ENCODE peak calls at places on chromosomes 4 and X, in five cellular contexts. I is lower lobe of right lung, Y is stomach, G is astrocyte, O is pancreas. J is an unnamed sample. For H3K9me3, the result is how much of the 10 kb centered on the place peaks cover.

GRCh38 chr4:3300198-3300671 is 7.4 kb downstream of the RGS12 start:
- DNase-seq in I (no peak), Y (no peak), G (no peak), O (no peak), J (no peak)

GRCh38 chr4:37682701-37683401 is 3.3 kb downstream of the RELL1 start:
- DNase-seq in I (no peak), Y (no peak), G (no peak), O (no peak), J (no peak)

GRCh38 chrX:11540532-11541377 is 125.0 kb downstream of the ARHGAP6 start:
- DNase-seq in I (peak), Y (no peak), G (no peak), O (no peak), J (no peak)

GRCh38 chr4:156146581-156146980 is 192.9 kb upstream of the CTSO start:
- DNase-seq in I (no peak), Y (no peak), G (peak), O (no peak), J (no peak)

GRCh38 chrX:101210630-101211029 is 9.0 kb upstream of the DRP2 start:
- DNase-seq in I (no peak), Y (no peak), G (no peak), O (no peak), J (no peak)

GRCh38 chrX:72330131-72330530 is 24.4 kb upstream of the CITED1 start:
- DNase-seq in I (no peak), Y (no peak), G (no peak), O (no peak), J (no peak)

GRCh38 chrX:115289465-115289864 is at the start of gene LUZP4:
- DNase-seq in I (no peak), Y (no peak), G (no peak), O (no peak), J (no peak)

GRCh38 chrX:30735839-30736238 is 82.6 kb downstream of the GK start:
- DNase-seq in I (peak), Y (peak), G (peak), O (no peak), J (peak)

GRCh38 chrX:41085883-41086626 is 810 bp downstream of the USP9X start:
- DNase-seq in I (peak), Y (peak), G (peak), O (peak), J (peak)

GRCh38 chr4:20086067-20086466 is 165.6 kb upstream of the SLIT2 start:
- DNase-seq in I (no peak), Y (no peak), G (no peak), O (no peak), J (no peak)

GRCh38 chrX:145630081-145630480 is 187.5 kb upstream of the SLITRK2 start:
- DNase-seq in I (no peak), Y (no peak), G (no peak), O (peak), J (no peak)

GRCh38 chr4:184417802-184418511 is 56.4 kb downstream of the IRF2 start:
- DNase-seq in I (no peak), Y (no peak), G (peak), O (no peak), J (no peak)

GRCh38 chrX:75156537-75156945 is 458 bp upstream of the ABCB7 start:
- DNase-seq in I (no peak), Y (no peak), G (peak), O (no peak), J (no peak)

GRCh38 chr4:124640037-124640730 is 72.3 kb downstream of the ANKRD50 start:
- DNase-seq in I (no peak), Y (peak), G (peak), O (no peak), J (no peak)

GRCh38 chr4:111519683-111520082 is 625.6 kb upstream of the FAM241A start:
- DNase-seq in I (no peak), Y (no peak), G (no peak), O (no peak), J (no peak)

GRCh38 chr4:37383579-37384229 is 139.2 kb downstream of the NWD2 start:
- DNase-seq in I (no peak), Y (no peak), G (no peak), O (no peak), J (no peak)

GRCh38 chrX:17164936-17165335 is 210.1 kb upstream of the NHS start:
- DNase-seq in I (no peak), Y (no peak), G (peak), O (no peak), J (no peak)
- H3K9me3 ChIP-seq in I (under half), Y (under half), G (under half), O (under half), J (under half)

GRCh38 chrX:69216911-69217310 is 51.7 kb upstream of the PJA1 start:
- DNase-seq in I (peak), Y (no peak), G (no peak), O (no peak), J (no peak)

GRCh38 chrX:69226459-69227158 is 61.4 kb upstream of the PJA1 start:
- DNase-seq in I (no peak), Y (no peak), G (no peak), O (no peak), J (no peak)

GRCh38 chrX:69221239-69222102 is 56.2 kb upstream of the PJA1 start:
- DNase-seq in I (no peak), Y (no peak), G (no peak), O (no peak), J (no peak)

GRCh38 chrX:69218407-69218806 is 53.2 kb upstream of the PJA1 start:
- DNase-seq in I (no peak), Y (no peak), G (no peak), O (no peak), J (no peak)

GRCh38 chrX:69222103-69223090 is 57.1 kb upstream of the PJA1 start:
- DNase-seq in I (peak), Y (peak), G (peak), O (no peak), J (peak)
- H3K9me3 ChIP-seq in I (under half), Y (under half), G (under half), O (under half), J (under half)

GRCh38 chrX:146921204-146921603 is 106.7 kb upstream of the CXorf51A start:
- DNase-seq in I (no peak), Y (no peak), G (no peak), O (no peak), J (no peak)
- H3K9me3 ChIP-seq in I (under half), Y (under half), G (under half), O (under half), J (under half)

GRCh38 chr4:30258949-30259348 is 461.2 kb upstream of the PCDH7 start:
- DNase-seq in I (no peak), Y (no peak), G (no peak), O (no peak), J (no peak)
- H3K9me3 ChIP-seq in I (under half), Y (under half), G (under half), O (under half), J (under half)